ENCODE peak calls at places on chromosome 18, in four cellular contexts. D is HCT116, N is suprapubic skin, J is A549. A is an unnamed sample.

GRCh38 chr18:35060092-35060491 is 18.9 kb downstream of the MAPRE2 start:
- DNase-seq in D (no peak), N (no peak), J (no peak), A (no peak)

GRCh38 chr18:31680836-31681568 is 3.4 kb downstream of the B4GALT6 start:
- DNase-seq in D (no peak), N (no peak), J (peak), A (no peak)

GRCh38 chr18:68484241-68484640 is 230.7 kb downstream of the TMX3 start:
- DNase-seq in D (no peak), N (no peak), J (no peak), A (no peak)

GRCh38 chr18:22828171-22828570 is 105.0 kb upstream of the RBBP8 start:
- DNase-seq in D (no peak), N (no peak), J (no peak), A (no peak)

GRCh38 chr18:21997207-21998143 is 171.9 kb upstream of the GATA6 start:
- DNase-seq in D (peak), N (no peak), J (peak), A (no peak)

GRCh38 chr18:45686892-45687611 is 36.9 kb upstream of the SLC14A1 start:
- DNase-seq in D (no peak), N (no peak), J (no peak), A (no peak)

GRCh38 chr18:39701071-39701783 is 2135.6 kb upstream of the CELF4 start:
- DNase-seq in D (no peak), N (no peak), J (no peak), A (no peak)

GRCh38 chr18:22189431-22189830 is 20.0 kb downstream of the GATA6 start:
- DNase-seq in D (no peak), N (no peak), J (no peak), A (no peak)

DNA sequence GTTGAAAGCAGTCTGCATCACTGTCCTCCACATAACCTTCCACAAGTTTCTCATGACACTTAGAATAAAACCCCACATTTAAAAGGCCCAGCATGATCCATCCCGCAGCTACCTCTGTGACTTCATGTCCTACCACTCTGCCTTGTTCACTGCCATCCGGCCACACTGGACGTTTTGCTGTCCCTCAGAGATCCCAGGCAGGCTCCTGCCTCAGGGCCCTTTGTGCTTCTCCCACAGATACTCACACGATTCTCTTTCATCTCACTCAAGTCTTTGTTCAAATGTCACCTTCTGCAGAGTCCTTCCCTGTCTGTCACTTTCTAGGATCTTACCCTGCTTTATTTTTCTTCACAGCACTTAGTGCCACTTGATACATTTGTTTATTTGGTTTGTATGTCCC is 232.9 kb upstream of the BOD1L2 start:
- DNase-seq in D (no peak), N (no peak), J (no peak), A (no peak)
- TF ChIP-seq POLR2A in D (no peak), N (no peak), J (no peak), A (no peak)

DNA sequence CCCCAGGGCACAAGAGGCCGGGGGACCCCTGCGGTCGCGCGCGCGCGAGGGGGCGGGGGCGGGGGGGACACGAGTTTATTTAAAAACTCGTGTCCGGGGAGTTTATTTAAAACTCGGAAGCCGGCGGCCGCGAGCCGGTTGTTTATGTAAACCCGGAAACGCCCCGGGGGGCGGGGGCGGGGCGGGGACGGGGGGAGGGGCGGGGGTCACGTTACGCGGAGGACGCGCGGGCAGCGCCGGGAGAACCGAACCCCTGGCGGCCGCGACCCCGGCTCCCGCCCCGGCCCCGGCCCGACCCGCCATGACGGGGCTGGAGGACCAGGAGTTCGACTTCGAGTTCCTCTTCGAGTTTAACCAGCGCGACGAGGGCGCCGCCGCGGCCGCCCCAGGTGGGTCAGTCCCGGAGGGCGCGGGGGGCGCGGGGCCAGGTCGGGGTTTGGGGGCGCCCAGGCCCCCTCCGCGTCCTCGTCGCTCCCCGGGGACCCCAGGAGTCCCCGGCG is 4.4 kb downstream of the NFATC1 start:
- DNase-seq in D (no peak), N (peak), J (peak), A (no peak)
- TF ChIP-seq POLR2A in D (no peak), N (no peak), J (no peak), A (no peak)

DNA sequence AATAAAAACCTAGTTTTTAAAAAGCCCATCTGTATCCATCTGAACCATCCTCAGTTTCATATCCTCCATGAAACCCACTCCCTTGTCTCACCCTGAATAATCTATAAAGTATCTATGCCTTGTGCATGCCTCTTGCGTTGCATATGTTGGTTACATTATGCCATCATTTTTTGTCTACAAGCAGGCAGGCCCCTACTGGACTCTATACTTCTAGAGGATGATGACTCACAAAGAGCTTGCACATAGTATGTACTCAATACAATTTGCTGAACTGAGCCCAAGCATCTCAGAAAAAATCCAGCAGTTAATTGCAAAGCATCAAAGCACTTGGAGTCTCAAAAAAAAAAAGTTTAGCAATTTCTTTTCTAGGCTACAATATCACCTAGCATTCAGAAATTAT is 95.6 kb downstream of the DYM start:
- DNase-seq in D (no peak), N (no peak), J (no peak), A (no peak)
- TF ChIP-seq POLR2A in D (no peak), N (no peak), J (no peak), A (no peak)

GRCh38 chr18:3624818-3625716 is 175.1 kb downstream of the TGIF1 start:
- DNase-seq in D (peak), N (peak), J (peak), A (peak)
- TF ChIP-seq POLR2A in D (peak), N (no peak), J (no peak), A (no peak)

DNA sequence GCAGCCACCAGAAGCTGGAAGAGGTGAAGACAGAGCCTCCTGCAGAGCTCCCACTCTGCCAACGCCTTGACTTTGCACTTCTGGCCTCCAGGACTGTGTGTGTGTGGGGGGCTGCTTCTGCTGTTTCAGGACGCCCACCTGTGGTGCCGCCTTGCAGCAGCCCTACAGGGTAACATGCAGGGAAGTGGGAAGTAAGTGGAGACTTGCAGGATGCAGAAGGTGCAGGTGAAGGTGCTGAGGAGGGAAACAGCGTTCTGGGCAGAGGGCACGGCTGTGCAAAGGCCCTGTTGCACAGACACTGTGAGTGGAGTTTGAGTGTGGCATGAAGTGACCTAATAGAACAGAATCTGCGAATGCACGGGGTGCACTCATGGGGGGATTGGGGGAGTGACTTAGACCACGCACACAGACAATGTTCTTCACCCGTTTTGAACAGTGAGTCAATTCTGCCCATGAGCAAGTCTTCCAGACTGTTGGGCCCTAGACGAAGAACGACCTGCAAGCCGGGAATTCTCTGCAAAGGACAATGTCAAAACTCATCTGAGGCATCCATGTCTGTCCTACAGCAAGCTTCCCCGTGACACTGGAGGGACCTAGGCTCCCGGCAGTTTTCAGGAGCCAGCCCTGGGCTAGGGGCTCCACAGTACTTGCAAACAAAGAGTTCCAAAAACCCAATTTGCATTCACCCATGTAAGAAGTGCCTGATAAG is 19.1 kb downstream of the MBP start:
- DNase-seq in D (no peak), N (peak), J (no peak), A (no peak)
- TF ChIP-seq POLR2A in D (no peak), N (no peak), J (no peak), A (no peak)

GRCh38 chr18:55589625-55590291 is 1.8 kb upstream of the TCF4 start:
- DNase-seq in D (no peak), N (peak), J (peak), A (peak)
- TF ChIP-seq POLR2A in D (no peak), N (peak), J (peak), A (peak)

DNA sequence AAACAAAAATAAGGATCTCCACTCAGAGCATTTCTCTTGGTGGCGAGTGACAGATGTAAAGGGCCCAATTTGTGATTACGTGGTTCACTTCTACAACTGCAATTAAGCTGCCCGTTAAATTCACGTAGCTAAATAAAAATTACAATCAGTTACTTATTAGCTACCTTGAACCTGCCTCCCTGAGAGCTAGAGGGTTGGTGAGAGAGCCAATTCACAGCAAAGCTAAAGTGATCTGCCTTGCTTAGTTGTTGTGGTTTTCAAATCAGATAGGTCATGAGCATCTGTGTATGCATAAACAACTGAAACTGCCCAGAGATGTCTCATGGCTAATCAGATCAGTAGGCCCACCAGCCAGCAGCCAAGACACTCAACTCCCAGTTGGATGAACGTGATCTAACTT is 156.6 kb downstream of the RNF152 start:
- DNase-seq in D (no peak), N (no peak), J (no peak), A (no peak)
- TF ChIP-seq POLR2A in D (no peak), N (no peak), J (no peak), A (no peak)

GRCh38 chr18:50558948-50559749 is 738 bp upstream of the MAPK4 start:
- DNase-seq in D (no peak), N (no peak), J (no peak), A (no peak)

GRCh38 chr18:50560681-50561629 is 1.1 kb downstream of the MAPK4 start:
- DNase-seq in D (no peak), N (peak), J (no peak), A (no peak)

GRCh38 chr18:50562686-50563085 is 2.8 kb downstream of the MAPK4 start:
- DNase-seq in D (no peak), N (no peak), J (no peak), A (no peak)

GRCh38 chr18:50558157-50558556 is 1.7 kb upstream of the MAPK4 start:
- DNase-seq in D (no peak), N (no peak), J (no peak), A (no peak)

DNA sequence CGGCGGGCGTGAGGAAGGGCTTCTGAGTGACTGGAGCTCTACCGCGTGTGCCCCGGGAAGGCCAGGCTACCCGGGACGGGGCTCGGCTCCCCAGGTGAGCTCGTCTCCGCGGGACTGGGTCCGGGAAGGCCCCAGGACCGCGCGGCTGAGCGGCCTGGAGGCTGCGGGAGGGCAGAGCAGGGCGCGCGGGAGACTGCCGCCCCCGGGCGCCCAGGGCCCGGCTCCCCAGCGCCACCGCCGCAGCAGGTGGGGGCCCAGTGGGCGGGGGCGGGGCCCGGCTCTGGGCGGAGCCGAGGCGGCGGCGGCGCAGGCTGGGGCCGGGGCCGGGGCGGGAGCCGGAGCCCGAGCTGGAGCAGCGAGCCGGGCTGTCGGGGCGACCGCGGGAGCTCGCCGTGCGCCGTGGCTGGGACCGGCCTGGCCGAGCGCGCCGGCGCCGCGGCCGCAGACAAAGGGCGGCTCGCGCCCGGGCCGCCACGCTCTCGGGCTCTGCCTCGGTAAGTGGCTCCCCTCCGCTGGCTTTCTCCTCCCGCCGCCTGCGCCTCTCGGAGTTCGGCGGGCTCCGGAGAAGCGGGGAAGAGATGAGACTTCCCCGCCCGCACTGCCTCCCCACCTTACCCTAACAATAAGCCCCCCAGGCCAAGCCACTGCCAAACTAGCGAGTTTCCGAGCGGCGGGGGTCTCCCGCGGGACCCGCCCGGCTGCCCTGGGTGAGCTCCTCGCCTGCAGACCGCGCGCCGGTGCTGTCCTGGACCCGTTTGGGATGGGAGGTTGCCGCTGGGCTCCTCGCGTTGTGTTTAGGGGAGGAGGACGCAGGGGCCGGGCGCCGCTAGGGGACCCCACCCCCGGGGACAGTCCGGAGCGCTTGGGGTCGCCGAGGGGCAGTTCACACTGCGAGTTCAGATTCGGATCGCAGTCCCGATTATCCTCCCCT is at the start of gene MAPK4:
- DNase-seq in D (no peak), N (peak), J (no peak), A (no peak)
- TF ChIP-seq POLR2A in D (no peak), N (no peak), J (no peak), A (no peak)

A was measured in H54.